ENCODE peak calls at places on chromosomes 5 and 9, in six cellular contexts. M is activated T-helper 1 cell treated with anti-CD3 and anti-CD28 coated beads, Interleukin-2, amount 50 U/mL, for 16 hours; N is NCI-H187 treated with DMSO at 0.1 percent for 48 hours; Y is pulmonary artery endothelial cell; Q is NCI-H1105; F is COR-L47. C is an unnamed sample.
A peak's percentile ranks its signal among the peaks of the same experiment; 100 is the strongest.

GRCh38 chr5:33614039-33614438 is 173.3 kb downstream of the TARS1 start:
- DNase-seq in F (no peak), M (no peak), Y (no peak), Q (no peak), N (no peak), C (no peak)

GRCh38 chr9:88988796-88989641 is 2.2 kb upstream of the S1PR3 start:
- DNase-seq in N (no peak), F (no peak), Y (no peak), M (no peak), Q (no peak), C (peak; percentile 64)

GRCh38 chr9:122346478-122347347 is 24.1 kb upstream of the PTGS1 start:
- DNase-seq in Q (no peak), M (no peak), N (no peak), Y (no peak), F (no peak), C (peak; percentile 49)

GRCh38 chr9:136900988-136901515 is 14.7 kb downstream of the TRAF2 start:
- DNase-seq in Y (no peak), F (no peak), M (no peak), Q (no peak), N (no peak), C (no peak)

GRCh38 chr9:3848445-3849114 is 322.8 kb upstream of the RFX3 start:
- DNase-seq in M (no peak), Y (no peak), N (no peak), Q (no peak), F (no peak), C (no peak)

GRCh38 chr9:124855944-124856773 is 2.9 kb downstream of the WDR38 start:
- DNase-seq in N (no peak), F (no peak), M (no peak), Q (no peak), Y (no peak), C (peak; percentile 58)

GRCh38 chr9:82668724-82669324 is 394.1 kb downstream of the RASEF start:
- DNase-seq in N (no peak), Q (no peak), Y (no peak), F (no peak), M (no peak), C (no peak)

GRCh38 chr5:176677209-176677931 is 30.1 kb downstream of the TSPAN17 start:
- DNase-seq in Y (no peak), Q (no peak), F (no peak), M (no peak), N (no peak), C (no peak)

GRCh38 chr9:121849554-121849953 is 198.1 kb downstream of the DAB2IP start:
- DNase-seq in Y (no peak), Q (no peak), F (no peak), N (no peak), M (no peak), C (no peak)

GRCh38 chr9:129596541-129597328 is 24.2 kb downstream of the C9orf50 start:
- DNase-seq in F (no peak), Y (no peak), N (no peak), Q (no peak), M (no peak), C (peak; percentile 84)

GRCh38 chr9:122011818-122012498 is 81.2 kb downstream of the TTLL11 start:
- DNase-seq in F (no peak), M (no peak), Q (no peak), Y (no peak), N (no peak), C (no peak)

GRCh38 chr5:89200899-89201298 is 317.9 kb upstream of the MEF2C start:
- DNase-seq in F (no peak), M (no peak), Q (no peak), N (no peak), Y (no peak), C (no peak)

GRCh38 chr9:129854588-129855110 is 19.4 kb downstream of the USP20 start:
- DNase-seq in Y (no peak), M (no peak), N (no peak), Q (no peak), F (no peak), C (no peak)

GRCh38 chr5:6781711-6782110 is 68.5 kb downstream of the TENT4A start:
- DNase-seq in M (no peak), Y (no peak), N (no peak), F (no peak), Q (no peak), C (peak; percentile 27)

GRCh38 chr5:59322887-59323286 is 570.6 kb downstream of the PDE4D start:
- DNase-seq in F (no peak), M (no peak), Y (no peak), N (no peak), Q (no peak), C (no peak)

GRCh38 chr5:67910599-67910998 is 305.0 kb upstream of the PIK3R1 start:
- DNase-seq in N (no peak), Y (peak; percentile 49), M (no peak), F (no peak), Q (no peak), C (no peak)

GRCh38 chr5:176415240-176416122 is 858 bp downstream of the CLTB start:
- DNase-seq in M (no peak), Y (no peak), N (no peak), F (no peak), Q (no peak), C (peak; percentile 90)

GRCh38 chr5:157860898-157861894 is 2.3 kb upstream of the CLINT1 start:
- DNase-seq in Y (no peak), Q (no peak), N (no peak), F (no peak), M (no peak), C (no peak)

GRCh38 chr9:105007143-105007542 is 79.2 kb upstream of the ABCA1 start:
- DNase-seq in F (no peak), N (no peak), Q (no peak), Y (no peak), M (no peak), C (peak; percentile 86)

GRCh38 chr5:159987031-159987674 is 21.8 kb upstream of the TTC1 start:
- DNase-seq in M (peak; percentile 54), F (peak; percentile 91), N (peak; percentile 31), Q (peak; percentile 49), Y (peak; percentile 5), C (peak; percentile 74)

GRCh38 chr5:35857004-35857345 is 284 bp downstream of the IL7R start:
- DNase-seq in N (no peak), Y (no peak), M (no peak), Q (no peak), F (no peak), C (peak; percentile 64)

GRCh38 chr5:150559701-150560100 is 51.8 kb downstream of the NDST1 start:
- DNase-seq in N (no peak), M (no peak), Q (no peak), Y (no peak), F (no peak), C (peak; percentile 55)

GRCh38 chr9:88017086-88017485 is 42.8 kb upstream of the CDK20 start:
- DNase-seq in N (no peak), F (no peak), Y (no peak), M (no peak), Q (no peak), C (peak; percentile 24)

GRCh38 chr5:56849671-56850070 is 34.3 kb downstream of the MAP3K1 start:
- DNase-seq in M (no peak), F (no peak), Y (no peak), N (no peak), Q (no peak), C (no peak)

GRCh38 chr9:97373311-97373710 is 38.6 kb upstream of the TDRD7 start:
- DNase-seq in N (no peak), M (no peak), F (peak; percentile 39), Y (no peak), Q (peak; percentile 67), C (no peak)

GRCh38 chr9:91043041-91043740 is 241.6 kb downstream of the SYK start:
- DNase-seq in M (no peak), F (no peak), Y (no peak), Q (no peak), N (no peak), C (no peak)

GRCh38 chr9:114953917-114954316 is 23.5 kb upstream of the TNFSF8 start:
- DNase-seq in Y (no peak), N (no peak), Q (no peak), M (no peak), F (no peak), C (peak; percentile 86)

GRCh38 chr9:21831841-21832509 is 29.5 kb downstream of the MTAP start:
- DNase-seq in M (no peak), N (no peak), Y (peak; percentile 65), Q (no peak), F (no peak), C (peak; percentile 96)

GRCh38 chr5:73838901-73839300 is 212.9 kb downstream of the ARHGEF28 start:
- DNase-seq in M (no peak), N (no peak), Q (no peak), Y (no peak), F (no peak), C (no peak)

GRCh38 chr9:33800886-33801285 is 5.5 kb downstream of the PRSS3 start:
- DNase-seq in Y (no peak), M (no peak), F (no peak), Q (no peak), N (no peak), C (no peak)

C was measured in EL.